ENCODE peak calls at places on chromosomes 1 and 21, in four cellular contexts. F, E, V and S are unnamed samples.
A peak's percentile ranks its signal among the peaks of the same experiment; 100 is the strongest.

GRCh38 chr1:100556925-100557605 is 19.1 kb downstream of the GPR88 start:
- DNase-seq in F (no peak), E (no peak), V (no peak), S (no peak)

GRCh38 chr1:230146709-230147108 is 79.7 kb downstream of the GALNT2 start:
- DNase-seq in F (no peak), E (no peak), V (no peak), S (no peak)

GRCh38 chr1:214331827-214332423 is 51.0 kb downstream of the SMYD2 start:
- DNase-seq in F (peak; percentile 65), E (peak; percentile 44), V (peak; percentile 53), S (peak; percentile 79)

GRCh38 chr1:221575605-221576004 is 166.3 kb downstream of the DUSP10 start:
- DNase-seq in F (no peak), E (peak; percentile 16), V (no peak), S (no peak)

GRCh38 chr21:29433366-29434059 is 134.8 kb downstream of the BACH1 start:
- DNase-seq in F (peak; percentile 3), E (peak; percentile 6), V (no peak), S (no peak)

GRCh38 chr1:81801032-81801833 is 499 bp downstream of the ADGRL2 start:
- DNase-seq in F (peak; percentile 95), E (peak; percentile 91), V (no peak), S (peak; percentile 93)

GRCh38 chr1:94597701-94598100 is 56.1 kb upstream of the F3 start:
- DNase-seq in F (peak; percentile 87), E (no peak), V (no peak), S (no peak)

GRCh38 chr1:173423326-173423725 is 53.8 kb upstream of the PRDX6 start:
- DNase-seq in F (no peak), E (no peak), V (no peak), S (no peak)

GRCh38 chr1:150619576-150620509 is 9.6 kb downstream of the ENSA start:
- DNase-seq in F (peak; percentile 92), E (peak; percentile 62), V (peak; percentile 50), S (no peak)

DNA sequence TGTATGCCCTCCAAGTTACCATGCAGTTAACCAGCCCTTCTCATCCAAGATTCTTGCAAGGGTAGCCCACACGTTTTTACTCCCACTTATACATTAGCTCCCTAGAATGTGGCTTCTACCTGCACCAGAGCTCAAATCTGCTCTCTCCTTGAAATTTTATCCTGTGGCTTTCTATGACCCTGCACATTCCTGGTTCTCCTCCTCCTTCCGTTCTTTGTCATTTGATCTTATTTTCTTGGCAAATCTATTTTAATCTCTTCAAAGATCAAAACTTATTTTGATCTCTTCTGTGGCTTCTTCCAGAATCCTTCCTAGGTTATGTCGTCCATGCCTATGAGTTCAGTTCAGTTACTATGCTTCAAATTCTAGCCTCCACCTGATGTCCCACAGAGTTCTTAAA is 115.6 kb upstream of the GUCA2B start:
- DNase-seq in F (no peak), E (no peak), V (no peak), S (no peak)
- H3K9me2 ChIP-seq in F (no peaks in the 10 kb centered on the region), E (no peaks in the 10 kb centered on the region), V (no peaks in the 10 kb centered on the region), S (no peaks in the 10 kb centered on the region)

GRCh38 chr1:26984291-26984690 is 9.2 kb upstream of the TRNP1 start:
- DNase-seq in F (no peak), E (no peak), V (no peak), S (no peak)
- H3K9me2 ChIP-seq in F (no peaks in the 10 kb centered on the region), E (no peaks in the 10 kb centered on the region), V (no peaks in the 10 kb centered on the region), S (no peaks in the 10 kb centered on the region)

DNA sequence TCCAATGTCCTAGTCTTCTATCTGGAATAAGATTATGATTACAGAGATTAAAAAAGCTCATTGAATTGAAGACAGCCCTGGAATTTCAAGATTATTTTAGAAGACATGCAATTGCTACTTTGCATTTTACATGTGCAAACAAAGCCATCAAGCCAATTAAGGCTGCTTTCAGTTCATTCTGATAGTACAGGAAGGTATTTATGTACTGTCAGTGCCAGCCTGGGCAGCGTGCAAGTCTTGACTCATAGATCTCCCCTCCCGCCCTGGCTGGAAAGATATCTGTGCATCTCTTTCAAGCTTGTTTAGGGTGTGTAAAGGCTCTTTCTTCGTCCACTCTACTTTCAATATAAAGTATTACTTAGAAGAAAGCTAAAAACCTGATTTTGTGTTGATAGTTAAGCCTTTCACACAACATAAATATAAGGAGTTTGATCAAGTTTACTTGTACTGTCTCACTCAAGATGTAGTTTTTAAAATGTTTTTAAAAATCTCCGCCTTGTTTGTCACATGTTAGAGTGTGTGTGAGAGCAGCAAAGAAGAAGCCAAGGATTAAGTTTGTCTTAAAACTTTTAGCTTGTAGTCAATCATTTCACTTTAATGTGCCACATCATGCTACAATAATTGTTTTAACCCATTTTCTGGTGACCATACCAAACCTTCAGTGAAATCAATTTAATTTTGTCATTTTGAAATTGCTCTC is 13.6 kb upstream of the LYPLAL1 start:
- DNase-seq in F (peak; percentile 67), E (no peak), V (no peak), S (no peak)
- H3K9me2 ChIP-seq in F (no peaks in the 10 kb centered on the region), E (no peaks in the 10 kb centered on the region), V (no peaks in the 10 kb centered on the region), S (no peaks in the 10 kb centered on the region)

DNA sequence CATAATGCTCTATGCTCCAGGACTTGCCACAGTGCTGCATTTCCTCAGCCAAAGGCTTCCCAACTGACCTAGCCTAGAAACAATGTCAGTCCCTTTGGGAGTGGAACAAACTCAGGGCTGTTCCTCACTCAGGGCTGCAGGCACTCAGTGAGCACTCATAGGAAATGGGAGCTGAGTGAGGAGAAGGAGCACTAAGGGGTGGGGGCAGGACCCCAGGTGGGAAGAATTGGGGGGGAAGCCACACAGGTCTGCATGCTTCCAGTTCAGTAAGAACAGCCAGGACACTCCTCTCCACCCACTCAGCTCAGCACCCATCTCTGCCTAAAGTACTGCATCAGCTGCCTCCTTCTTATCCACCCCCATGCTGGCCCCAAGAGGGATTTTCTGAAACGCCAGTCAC is 7.3 kb upstream of the SLC5A9 start:
- DNase-seq in F (no peak), E (no peak), V (no peak), S (no peak)
- H3K9me2 ChIP-seq in F (no peaks in the 10 kb centered on the region), E (no peaks in the 10 kb centered on the region), V (no peaks in the 10 kb centered on the region), S (peaks cover 14% of the 10 kb centered on the region)

DNA sequence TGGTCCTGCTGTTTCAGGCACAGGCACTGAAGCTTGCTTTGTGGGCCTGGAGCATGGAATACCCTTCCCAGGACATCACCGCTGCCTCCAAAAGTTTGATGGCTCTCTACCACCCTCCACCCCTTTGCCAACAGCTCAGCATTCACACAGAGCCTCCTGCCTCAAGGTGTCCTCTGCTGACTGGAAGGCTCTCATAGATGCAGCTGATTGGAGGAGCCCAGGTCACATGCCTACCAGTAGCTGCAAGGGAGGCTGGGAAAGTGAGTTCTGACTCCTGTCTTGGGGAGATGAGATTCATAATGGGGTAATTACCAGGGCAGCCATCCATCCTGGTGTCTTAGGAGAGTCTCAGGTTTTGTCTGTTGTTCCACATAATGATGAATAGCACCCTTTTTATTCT is 124.8 kb upstream of the GRIK3 start:
- DNase-seq in F (no peak), E (no peak), V (peak; percentile 17), S (peak; percentile 17)
- H3K9me2 ChIP-seq in F (no peaks in the 10 kb centered on the region), E (no peaks in the 10 kb centered on the region), V (no peaks in the 10 kb centered on the region), S (peaks cover 7% of the 10 kb centered on the region)

DNA sequence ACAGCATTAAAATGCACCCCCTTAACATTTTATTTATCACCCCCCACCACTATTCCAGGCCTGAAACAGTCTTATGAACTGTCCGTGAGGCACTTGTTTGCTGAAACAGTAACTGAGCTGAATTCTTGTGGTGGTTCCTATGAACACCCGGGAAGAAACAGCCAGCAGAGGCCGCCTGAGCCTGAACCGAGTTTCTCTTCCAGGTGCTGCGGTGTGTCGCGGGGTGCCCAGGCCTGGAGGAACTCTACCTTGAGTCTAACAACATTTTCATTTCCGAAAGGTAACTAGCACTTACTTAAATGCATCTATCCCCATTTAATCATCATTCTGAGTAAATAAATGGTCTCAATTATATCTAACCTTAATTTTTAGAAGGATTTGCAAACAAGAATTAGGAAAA is 66.8 kb downstream of the TBCE start:
- DNase-seq in F (no peak), E (no peak), V (no peak), S (peak; percentile 42)
- H3K9me2 ChIP-seq in F (no peaks in the 10 kb centered on the region), E (no peaks in the 10 kb centered on the region), V (no peaks in the 10 kb centered on the region), S (no peaks in the 10 kb centered on the region)

GRCh38 chr21:35265170-35265877 is 216.2 kb upstream of the RUNX1 start:
- DNase-seq in F (peak; percentile 78), E (no peak), V (no peak), S (no peak)

GRCh38 chr21:35266546-35266945 is 217.4 kb upstream of the RUNX1 start:
- DNase-seq in F (no peak), E (no peak), V (no peak), S (no peak)

GRCh38 chr21:35273331-35273730 is 224.2 kb upstream of the RUNX1 start:
- DNase-seq in F (no peak), E (peak; percentile 28), V (no peak), S (peak; percentile 37)

GRCh38 chr21:35268261-35268660 is 219.2 kb upstream of the RUNX1 start:
- DNase-seq in F (no peak), E (no peak), V (no peak), S (no peak)

GRCh38 chr21:35268817-35269216 is 219.7 kb upstream of the RUNX1 start:
- DNase-seq in F (no peak), E (no peak), V (no peak), S (no peak)
- H3K9me2 ChIP-seq in F (no peaks in the 10 kb centered on the region), E (no peaks in the 10 kb centered on the region), V (no peaks in the 10 kb centered on the region), S (peaks cover 7% of the 10 kb centered on the region)